ENCODE peak calls at places on chromosomes 2 and 18, in five cellular contexts. W is mucosa of descending colon, T is cardiac muscle cell, M is breast epithelium, O is lower lobe of right lung. J is an unnamed sample. For H3K4me1, the result is how much of the 10 kb centered on the place peaks cover.

GRCh38 chr2:199366406-199366805 is 91.3 kb downstream of the SATB2 start:
- DNase-seq in W (no peak), O (no peak), M (no peak), T (no peak), J (no peak)

GRCh38 chr2:233422050-233422639 is 67.9 kb downstream of the DGKD start:
- DNase-seq in O (peak), W (peak), T (no peak), M (no peak), J (peak)

GRCh38 chr2:136238552-136239346 is 120.8 kb upstream of the CXCR4 start:
- DNase-seq in O (no peak), M (no peak), T (peak), W (no peak), J (no peak)

GRCh38 chr18:79965119-79965902 is 868 bp downstream of the HSBP1L1 start:
- DNase-seq in O (peak), W (peak), M (peak), T (peak), J (no peak)

GRCh38 chr2:50582164-50582563 is 449.8 kb downstream of the NRXN1 start:
- DNase-seq in W (no peak), T (no peak), M (no peak), O (no peak), J (no peak)

GRCh38 chr2:159054985-159055384 is 86.5 kb downstream of the TANC1 start:
- DNase-seq in O (no peak), W (no peak), M (no peak), T (no peak), J (no peak)

GRCh38 chr2:221529943-221530652 is 42.0 kb downstream of the EPHA4 start:
- DNase-seq in T (peak), W (no peak), M (no peak), O (no peak), J (no peak)

GRCh38 chr2:165793779-165794519 is at the start of gene GALNT3:
- DNase-seq in W (peak), T (no peak), O (peak), M (peak), J (peak)

GRCh38 chr18:78580835-78581339 is 398.7 kb upstream of the SALL3 start:
- DNase-seq in M (no peak), W (no peak), O (no peak), T (no peak), J (no peak)

GRCh38 chr2:232204457-232204931 is 174.1 kb upstream of the ALPP start:
- DNase-seq in W (no peak), M (no peak), T (peak), O (no peak), J (no peak)

GRCh38 chr2:73291461-73292315 is 1.7 kb downstream of the EGR4 start:
- DNase-seq in M (no peak), T (no peak), W (no peak), O (peak), J (peak)

GRCh38 chr2:34849827-34850226 is 1250.7 kb upstream of the FAM98A start:
- DNase-seq in O (no peak), W (no peak), T (no peak), M (no peak), J (no peak)

GRCh38 chr2:177758591-177759371 is 313.8 kb downstream of the PDE11A start:
- DNase-seq in W (no peak), M (no peak), O (no peak), T (peak), J (no peak)

GRCh38 chr18:39596891-39597290 is 2031.3 kb upstream of the CELF4 start:
- DNase-seq in M (no peak), W (no peak), T (no peak), O (no peak), J (no peak)

GRCh38 chr2:62293490-62294212 is 97.7 kb downstream of the B3GNT2 start:
- DNase-seq in O (peak), M (peak), W (peak), T (peak), J (peak)

GRCh38 chr2:33219850-33220275 is 256.6 kb upstream of the RASGRP3 start:
- DNase-seq in M (no peak), T (peak), O (no peak), W (no peak), J (no peak)

GRCh38 chr2:121472465-121472993 is 58.2 kb upstream of the RNU4ATAC start:
- DNase-seq in O (no peak), W (no peak), T (no peak), M (no peak), J (no peak)

GRCh38 chr2:71901466-71901865 is 246.2 kb downstream of the CYP26B1 start:
- DNase-seq in W (no peak), M (no peak), T (no peak), O (no peak), J (no peak)

GRCh38 chr2:204176306-204176705 is 239.7 kb downstream of the ICOS start:
- DNase-seq in W (no peak), M (no peak), O (no peak), T (no peak), J (no peak)

GRCh38 chr2:160859086-160859485 is 301.1 kb upstream of the TANK start:
- DNase-seq in W (no peak), M (no peak), T (peak), O (no peak), J (no peak)

GRCh38 chr18:78699516-78699915 is 280.1 kb upstream of the SALL3 start:
- DNase-seq in T (no peak), M (no peak), W (no peak), O (no peak), J (no peak)

GRCh38 chr2:45156605-45157004 is 147.4 kb upstream of the SIX2 start:
- DNase-seq in T (no peak), W (no peak), O (no peak), M (no peak), J (no peak)

GRCh38 chr2:119723121-119723635 is 36.5 kb upstream of the PTPN4 start:
- DNase-seq in O (no peak), W (no peak), M (no peak), T (no peak), J (no peak)

GRCh38 chr2:143802871-143803650 is 673.8 kb downstream of the ARHGAP15 start:
- DNase-seq in T (no peak), O (no peak), M (no peak), W (no peak), J (no peak)

GRCh38 chr2:10320933-10321332 is 18.2 kb downstream of the HPCAL1 start:
- DNase-seq in T (no peak), M (no peak), O (no peak), W (no peak), J (no peak)

GRCh38 chr2:11411768-11412448 is 54.1 kb downstream of the E2F6 start:
- DNase-seq in M (no peak), O (no peak), T (peak), W (peak), J (no peak)

GRCh38 chr2:125405816-125406215 is 1250.1 kb upstream of the GYPC start:
- DNase-seq in T (peak), W (no peak), M (no peak), O (no peak), J (no peak)

GRCh38 chr2:43225093-43225787 is 1.2 kb downstream of the ZFP36L2 start:
- DNase-seq in M (peak), W (peak), T (peak), O (peak), J (peak)

GRCh38 chr18:58362027-58362575 is 266.8 kb downstream of the ALPK2 start:
- DNase-seq in M (no peak), O (no peak), T (peak), W (no peak), J (no peak)

GRCh38 chr2:158953926-158954763 is 14.3 kb upstream of the TANC1 start:
- DNase-seq in T (peak), O (peak), W (peak), M (peak), J (no peak)

GRCh38 chr2:159202568-159203071 is 83.9 kb downstream of the WDSUB1 start:
- DNase-seq in M (no peak), W (no peak), O (no peak), T (peak), J (no peak)

GRCh38 chr2:151891566-151892194 is 63.5 kb upstream of the ARL5A start:
- DNase-seq in T (no peak), M (no peak), W (peak), O (no peak), J (no peak)

GRCh38 chr2:219440388-219441256 is 6.0 kb downstream of the SPEG start:
- DNase-seq in T (no peak), W (no peak), O (no peak), M (no peak), J (no peak)

GRCh38 chr2:171999125-171999524 is 628 bp upstream of the METAP1D start:
- DNase-seq in M (no peak), W (no peak), O (no peak), T (no peak), J (no peak)

GRCh38 chr2:129050116-129050515 is 731.4 kb upstream of the HS6ST1 start:
- DNase-seq in O (no peak), W (no peak), T (no peak), M (no peak), J (no peak)

GRCh38 chr2:74739733-74740241 is 85.7 kb downstream of the SEMA4F start:
- DNase-seq in M (no peak), W (no peak), O (no peak), T (no peak), J (no peak)

GRCh38 chr2:113309655-113310387 is 31.1 kb upstream of the PAX8 start:
- DNase-seq in O (no peak), W (no peak), M (no peak), T (no peak), J (no peak)

GRCh38 chr2:172836386-172837200 is 100.9 kb downstream of the RAPGEF4 start:
- DNase-seq in T (peak), O (no peak), M (no peak), W (no peak), J (no peak)

GRCh38 chr2:9282713-9283112 is 76.1 kb downstream of the ASAP2 start:
- DNase-seq in T (no peak), W (peak), O (no peak), M (no peak), J (no peak)

GRCh38 chr2:9286553-9287399 is 80.2 kb downstream of the ASAP2 start:
- DNase-seq in M (no peak), O (no peak), T (no peak), W (no peak), J (no peak)

GRCh38 chr2:9285385-9285784 is 78.8 kb downstream of the ASAP2 start:
- DNase-seq in M (no peak), O (no peak), W (no peak), T (no peak), J (no peak)

GRCh38 chr2:9285921-9286320 is 79.3 kb downstream of the ASAP2 start:
- DNase-seq in O (no peak), W (no peak), M (no peak), T (no peak), J (no peak)

DNA sequence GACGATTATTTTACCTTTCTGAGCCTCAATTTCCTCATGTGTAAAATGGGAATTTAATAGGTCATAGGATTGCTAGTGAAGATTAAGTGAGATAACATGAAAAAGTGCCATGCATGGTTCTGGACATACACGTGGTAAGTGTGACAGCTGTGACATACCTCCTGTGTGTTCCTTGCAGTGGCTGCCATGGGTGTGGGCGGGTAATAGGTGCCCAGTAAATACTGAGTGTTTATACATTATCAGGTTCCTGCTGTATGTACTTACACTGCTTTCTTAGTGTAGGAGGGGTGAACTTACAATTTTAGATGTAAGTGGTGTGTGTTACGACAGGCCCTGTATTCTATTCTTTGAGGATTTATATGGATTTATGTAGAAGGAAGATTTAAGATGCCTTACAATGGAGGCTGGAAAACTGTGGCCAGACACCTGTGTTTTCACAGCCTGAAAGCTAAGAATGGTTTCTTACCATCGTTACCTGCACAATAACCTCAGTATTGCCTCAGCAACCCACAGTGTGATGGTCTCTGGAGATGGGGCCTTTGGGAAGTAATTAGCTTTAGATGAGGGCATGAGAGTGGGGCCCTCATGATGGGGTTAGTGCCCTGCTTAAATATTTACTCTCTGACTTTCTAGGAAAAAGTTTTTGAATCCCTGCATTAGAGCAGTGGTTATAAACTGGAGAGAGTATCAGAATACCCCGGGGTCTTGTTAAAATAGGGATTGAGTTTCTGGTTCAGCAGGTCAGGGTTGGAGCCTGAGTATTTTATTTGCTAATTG is 78.1 kb downstream of the ASAP2 start:
- DNase-seq in O (no peak), M (no peak), T (no peak), W (no peak), J (no peak)
- H3K4me1 ChIP-seq in O (under half), M (under half), T (under half), W (under half), J (under half)

DNA sequence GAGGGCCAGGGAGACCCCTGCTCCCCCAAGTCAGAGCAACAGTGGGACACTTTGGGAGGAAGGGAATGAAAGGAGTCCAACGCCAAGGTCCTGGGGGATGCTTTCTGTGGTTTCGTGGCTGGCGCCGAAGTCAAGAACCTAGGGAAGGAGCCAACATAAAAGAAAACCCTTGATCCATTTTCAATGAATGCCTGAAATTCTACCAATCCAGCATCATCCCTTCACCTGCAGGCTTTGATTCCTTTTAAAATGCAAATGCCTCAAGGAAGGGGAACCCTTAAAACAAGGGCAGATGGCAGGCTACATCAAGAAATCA is 123.4 kb upstream of the SLC1A4 start:
- DNase-seq in W (no peak), T (no peak), O (no peak), M (no peak), J (no peak)
- H3K4me3 ChIP-seq in W (no peak), T (no peak), O (peak), M (peak), J (peak)

GRCh38 chr2:222944971-222945740 is 84.3 kb downstream of the ACSL3 start:
- DNase-seq in O (no peak), W (no peak), T (no peak), M (no peak), J (no peak)
- H3K4me1 ChIP-seq in O (under half), W (under half), T (under half), M (under half), J (under half)

GRCh38 chr18:62876828-62877227 is 161.5 kb downstream of the PHLPP1 start:
- DNase-seq in M (no peak), T (no peak), O (no peak), W (no peak), J (no peak)
- H3K4me3 ChIP-seq in M (no peak), T (no peak), O (no peak), W (no peak), J (no peak)

DNA sequence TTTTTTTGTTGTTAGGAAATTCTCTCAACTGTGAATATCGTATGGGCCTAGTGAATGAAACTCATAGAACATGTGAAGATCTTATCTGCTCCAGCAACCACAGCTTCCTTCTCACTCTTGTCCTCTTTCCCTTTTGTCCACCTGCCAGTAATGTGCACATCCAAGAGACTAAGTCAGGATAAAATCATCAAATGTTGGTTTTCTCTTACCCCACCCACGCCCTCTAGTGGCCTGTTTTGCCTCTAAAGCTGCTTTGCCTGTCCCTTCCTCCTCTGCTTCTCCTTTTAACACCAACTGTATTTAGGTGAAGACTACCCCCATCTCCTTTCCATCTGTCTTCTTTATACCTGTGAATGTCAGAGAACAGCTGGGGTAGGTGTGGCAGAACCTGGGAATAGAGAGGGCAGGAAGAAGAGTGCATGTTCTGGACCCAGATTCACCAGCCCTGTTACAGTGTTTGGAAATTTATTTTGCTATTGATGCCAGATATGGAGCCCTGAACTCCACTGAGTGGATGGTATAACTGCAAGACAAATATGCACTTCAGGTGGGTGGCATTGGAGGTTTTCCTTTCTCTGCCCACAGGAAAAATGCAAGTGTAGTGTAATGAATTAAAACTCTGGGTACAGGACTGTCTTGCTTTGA is 8.4 kb upstream of the MGAT5 start:
- DNase-seq in M (peak), T (peak), W (peak), O (peak), J (no peak)
- H3K4me1 ChIP-seq in M (under half), T (under half), W (under half), O (under half), J (under half)

DNA sequence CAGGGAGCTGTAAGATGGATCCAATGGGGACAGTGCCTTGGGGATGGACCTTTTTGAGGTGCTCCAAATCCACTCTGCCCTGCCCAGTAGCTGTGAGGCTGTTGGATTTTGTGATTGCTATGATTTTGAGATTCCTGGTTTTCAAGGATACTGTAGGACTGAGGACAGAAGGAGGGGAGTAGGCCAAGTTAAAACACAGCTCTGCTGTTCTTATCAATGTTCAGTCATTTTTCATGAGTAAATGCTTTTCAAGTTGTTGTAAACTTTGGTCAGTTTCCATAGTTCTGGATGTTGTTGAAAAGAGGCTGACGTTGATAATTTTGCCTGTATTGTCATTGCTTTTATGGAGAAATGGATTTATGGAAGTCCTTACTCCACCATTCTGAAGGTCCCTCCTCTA is 361.2 kb downstream of the ZNF516 start:
- DNase-seq in T (no peak), M (no peak), O (no peak), W (no peak), J (no peak)
- H3K4me3 ChIP-seq in T (no peak), M (no peak), O (no peak), W (no peak), J (no peak)

GRCh38 chr18:12006488-12006840 is 25.2 kb downstream of the IMPA2 start:
- DNase-seq in M (no peak), T (no peak), O (no peak), W (no peak), J (no peak)

GRCh38 chr18:12009581-12010140 is 28.4 kb downstream of the IMPA2 start:
- DNase-seq in W (no peak), M (no peak), O (no peak), T (no peak), J (no peak)

GRCh38 chr18:12008842-12009580 is 27.7 kb downstream of the IMPA2 start:
- DNase-seq in T (no peak), M (no peak), W (peak), O (no peak), J (no peak)

GRCh38 chr18:12007063-12007462 is 25.8 kb downstream of the IMPA2 start:
- DNase-seq in T (no peak), W (no peak), M (no peak), O (no peak), J (no peak)

GRCh38 chr18:12008181-12008767 is 27.0 kb downstream of the IMPA2 start:
- DNase-seq in O (no peak), M (no peak), T (no peak), W (peak), J (no peak)
- H3K4me1 ChIP-seq in O (under half), M (under half), T (under half), W (under half), J (under half)

DNA sequence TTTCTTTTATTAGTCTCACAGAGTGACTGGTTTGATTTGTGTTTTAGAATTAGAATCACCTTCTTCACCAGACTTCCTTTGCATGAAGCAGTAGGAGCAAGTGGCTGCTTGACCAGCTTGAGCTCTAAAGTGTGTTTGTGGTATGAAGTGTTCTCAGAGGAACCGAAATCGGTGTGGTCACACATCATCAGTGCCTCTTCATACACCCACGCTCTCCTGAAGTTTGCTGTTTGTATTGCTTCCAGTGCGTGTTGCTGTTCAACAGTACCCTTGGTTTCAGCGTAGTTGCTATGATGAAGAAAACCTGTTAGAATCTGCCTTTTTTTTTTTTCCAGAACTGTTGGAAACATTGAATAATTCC is 77.9 kb downstream of the LIMS1 start:
- DNase-seq in T (peak), M (no peak), O (peak), W (no peak), J (no peak)
- H3K4me3 ChIP-seq in T (no peak), M (no peak), O (no peak), W (no peak), J (no peak)

J was measured in left lung.